ENCODE peak calls at places on chromosomes 12 and 14, in nine cellular contexts. U is mesenchymal stem cell; W is DND-41; C is right lobe of liver; J is CD4-positive, CD25-positive, alpha-beta regulatory T cell; B is upper lobe of right lung; V is OCI-LY7; E is Peyer's patch; K is A549. L is an unnamed sample.

GRCh38 chr12:90961154-90961553 is 6.2 kb upstream of the CCER1 start:
- DNase-seq in C (no peak), J (no peak), W (no peak), K (no peak), E (no peak), B (no peak), U (no peak), V (no peak), L (no peak)

GRCh38 chr14:62126885-62127478 is 364.8 kb downstream of the SNAPC1 start:
- DNase-seq in J (peak; percentile 56), B (no peak), U (peak; percentile 56), K (peak; percentile 58), W (peak; percentile 21), C (no peak), V (peak; percentile 70), E (no peak), L (peak; percentile 14)

GRCh38 chr14:104105071-104105821 is 19.7 kb downstream of the ASPG start:
- DNase-seq in J (no peak), B (peak; percentile 68), W (no peak), C (peak; percentile 46), U (no peak), E (no peak), K (no peak), V (no peak), L (no peak)

GRCh38 chr14:51889851-51890250 is 29.4 kb downstream of the GNG2 start:
- DNase-seq in V (no peak), C (no peak), E (no peak), K (no peak), B (no peak), U (peak; percentile 33), J (peak; percentile 39), W (no peak), L (no peak)

GRCh38 chr14:31718585-31718984 is 157.4 kb downstream of the NUBPL start:
- DNase-seq in K (no peak), W (no peak), J (no peak), E (no peak), V (no peak), C (no peak), B (no peak), U (no peak), L (no peak)

GRCh38 chr14:87133073-87133815 is 859.7 kb downstream of the GALC start:
- DNase-seq in E (no peak), W (no peak), B (no peak), J (no peak), V (peak; percentile 63), C (no peak), U (peak; percentile 92), K (no peak), L (no peak)

GRCh38 chr14:94558842-94559241 is 2.4 kb upstream of the SERPINA4 start:
- DNase-seq in W (no peak), V (no peak), C (no peak), K (no peak), U (no peak), B (no peak), J (no peak), E (no peak), L (no peak)

GRCh38 chr14:56422703-56423213 is 156.8 kb upstream of the TMEM260 start:
- DNase-seq in W (peak; percentile 62), V (peak; percentile 27), K (peak; percentile 50), J (peak; percentile 28), E (no peak), C (no peak), B (no peak), U (peak; percentile 75), L (peak; percentile 39)

GRCh38 chr12:28306535-28306934 is 116.3 kb downstream of the CCDC91 start:
- DNase-seq in E (no peak), U (no peak), V (no peak), B (no peak), K (no peak), C (no peak), W (no peak), J (no peak), L (no peak)

GRCh38 chr12:53696285-53696654 is 20.4 kb upstream of the ATP5MC2 start:
- DNase-seq in E (peak; percentile 63), W (no peak), J (peak; percentile 38), K (peak; percentile 93), C (no peak), U (peak; percentile 87), B (no peak), V (peak; percentile 31), L (peak; percentile 89)

GRCh38 chr12:83197483-83197914 is 510.8 kb downstream of the TMTC2 start:
- DNase-seq in U (no peak), W (no peak), K (no peak), C (no peak), V (no peak), J (no peak), E (no peak), B (no peak), L (peak; percentile 36)

GRCh38 chr14:68089146-68089715 is 269.7 kb downstream of the RAD51B start:
- DNase-seq in U (peak; percentile 54), E (no peak), V (no peak), J (no peak), K (peak; percentile 88), B (no peak), W (no peak), C (no peak), L (no peak)

GRCh38 chr14:65594153-65594881 is 181.8 kb downstream of the FUT8 start:
- DNase-seq in C (peak; percentile 74), J (no peak), E (peak; percentile 52), B (no peak), W (no peak), V (no peak), U (peak; percentile 14), K (peak; percentile 39), L (no peak)

GRCh38 chr12:122081697-122082221 is 3.2 kb downstream of the MLXIP start:
- DNase-seq in K (no peak), W (peak; percentile 81), B (peak; percentile 67), V (peak; percentile 85), J (peak; percentile 85), C (peak; percentile 58), E (peak; percentile 47), U (peak; percentile 92), L (no peak)

GRCh38 chr14:85573406-85573805 is 43.5 kb downstream of the FLRT2 start:
- DNase-seq in B (no peak), J (no peak), W (no peak), K (no peak), C (no peak), V (no peak), E (no peak), U (peak; percentile 23), L (no peak)

DNA sequence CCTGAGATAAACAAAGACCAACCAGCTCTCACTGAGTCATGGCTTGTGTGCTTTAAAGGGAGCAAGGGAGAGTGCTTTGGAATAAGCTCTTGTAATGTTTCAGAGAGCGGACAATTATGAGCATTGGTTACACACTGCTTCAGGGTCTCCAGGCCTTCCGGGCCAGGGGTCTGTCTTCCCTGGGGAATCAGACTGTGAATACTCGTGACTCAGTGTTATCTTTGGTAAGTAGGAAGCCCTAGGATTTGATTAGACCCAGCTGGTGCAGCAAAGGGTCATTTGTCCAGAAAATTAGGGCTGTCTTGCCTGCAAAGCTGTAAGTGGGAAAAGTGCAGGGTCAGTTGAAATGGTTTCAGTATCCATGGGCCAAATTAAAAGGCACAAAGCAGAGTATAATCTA is 475.7 kb downstream of the MED13L start:
- DNase-seq in U (no peak), V (no peak), K (no peak), B (no peak), J (no peak), E (no peak), W (no peak), C (no peak), L (no peak)
- H3K4me3 ChIP-seq in U (no peak overlapping the region), V (no peak overlapping the region), K (no peak overlapping the region), B (no peak overlapping the region), J (no peak overlapping the region), E (no peak overlapping the region), W (no peak overlapping the region), C (no peak overlapping the region), L (no peak overlapping the region)

GRCh38 chr12:57237653-57237951 is 8.1 kb downstream of the SHMT2 start:
- DNase-seq in V (no peak), B (peak; percentile 23), K (no peak), J (no peak), U (no peak), E (no peak), C (no peak), W (no peak), L (no peak)
- H3K4me1 ChIP-seq in V (peaks cover 49% of the 10 kb centered on the region), B (peaks cover 43% of the 10 kb centered on the region), K (peaks cover 21% of the 10 kb centered on the region), J (peaks cover 99% of the 10 kb centered on the region), U (peaks cover 42% of the 10 kb centered on the region), E (peaks cover 29% of the 10 kb centered on the region), C (peaks cover 7% of the 10 kb centered on the region), W (peaks cover 32% of the 10 kb centered on the region), L (peaks cover 20% of the 10 kb centered on the region)

GRCh38 chr14:19823765-19824164 is 20.2 kb downstream of the OR4N2 start:
- DNase-seq in J (no peak), V (no peak), B (no peak), C (no peak), K (no peak), W (no peak), E (no peak), U (no peak), L (no peak)
- H3K9me3 ChIP-seq in J (no peaks in the 10 kb centered on the region), V (peaks cover 5% of the 10 kb centered on the region), B (no peaks in the 10 kb centered on the region), C (no peaks in the 10 kb centered on the region), K (no peaks in the 10 kb centered on the region), W (no peaks in the 10 kb centered on the region), E (peaks cover 12% of the 10 kb centered on the region), U (no peaks in the 10 kb centered on the region), L (peaks cover 15% of the 10 kb centered on the region)

GRCh38 chr12:124422570-124423523 is 128.0 kb downstream of the RFLNA start:
- DNase-seq in J (no peak), K (peak; percentile 98), C (peak; percentile 90), U (peak; percentile 99), B (peak; percentile 93), E (peak; percentile 92), W (no peak), V (no peak), L (no peak)

GRCh38 chr12:124420041-124420765 is 125.3 kb downstream of the RFLNA start:
- DNase-seq in W (no peak), C (no peak), U (no peak), V (no peak), E (no peak), B (no peak), K (no peak), J (no peak), L (no peak)

GRCh38 chr12:124422142-124422569 is 127.3 kb downstream of the RFLNA start:
- DNase-seq in J (no peak), V (no peak), W (no peak), B (peak; percentile 81), K (peak; percentile 58), E (peak; percentile 81), U (no peak), C (no peak), L (no peak)

GRCh38 chr12:124419292-124420040 is 124.6 kb downstream of the RFLNA start:
- DNase-seq in W (no peak), B (no peak), J (no peak), U (peak; percentile 98), V (no peak), E (no peak), K (no peak), C (no peak), L (no peak)

DNA sequence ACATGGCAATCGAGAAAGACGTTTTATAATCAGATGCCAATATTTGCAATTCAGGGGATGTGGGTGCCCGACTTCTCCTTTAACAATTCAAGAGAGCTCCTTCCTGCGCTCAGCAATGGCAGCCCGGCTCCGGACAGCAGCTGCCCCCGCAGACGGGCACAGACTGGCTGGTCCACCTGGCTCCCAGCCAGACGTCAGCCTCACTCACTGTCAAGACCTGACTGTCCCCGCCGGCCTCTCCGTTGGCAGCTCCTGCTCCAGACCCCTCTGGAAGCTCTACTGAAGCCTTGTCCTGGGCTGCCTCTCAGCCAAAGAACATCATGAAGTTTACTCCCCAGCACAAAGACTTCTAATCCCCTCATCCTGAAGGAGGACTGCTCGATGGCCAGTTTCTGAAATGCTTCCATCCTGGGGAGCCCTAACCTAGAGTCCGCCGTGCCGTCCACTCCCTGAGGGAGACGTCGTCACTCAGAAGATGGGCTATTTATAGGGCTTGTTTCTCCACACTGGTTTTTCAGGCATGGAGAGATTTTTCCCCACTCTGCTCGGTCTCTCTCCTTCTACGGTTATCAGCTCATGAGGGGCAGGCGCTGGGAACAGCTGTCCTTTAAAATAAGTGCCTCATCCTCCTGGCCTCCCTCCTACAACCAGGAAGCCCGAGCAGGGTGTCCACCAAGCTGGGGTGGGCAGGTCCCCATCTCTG is 126.2 kb downstream of the RFLNA start:
- DNase-seq in W (no peak), C (no peak), E (no peak), J (no peak), K (no peak), V (no peak), B (no peak), U (peak; percentile 55), L (no peak)
- H3K4me3 ChIP-seq in W (no peak overlapping the region), C (no peak overlapping the region), E (no peak overlapping the region), J (no peak overlapping the region), K (no peak overlapping the region), V (no peak overlapping the region), B (peak overlapping the region; percentile 3), U (no peak overlapping the region), L (no peak overlapping the region)